ENCODE peak calls at places on chromosome 19, in seven cellular contexts. C is breast epithelium; S is CD8-positive, alpha-beta T cell; A is CD8-positive, alpha-beta memory T cell; H is uterus; E is heart right ventricle; T is A549. Y is an unnamed sample.

GRCh38 chr19:55352040-55352439 is 2.5 kb downstream of the COX6B2 start:
- DNase-seq in T (no peak), E (no peak), C (no peak), S (no peak), H (no peak), A (no peak), Y (no peak)

GRCh38 chr19:29467824-29468401 is 57.9 kb upstream of the VSTM2B start:
- DNase-seq in T (peak; percentile 36), H (no peak), A (no peak), E (no peak), C (no peak), S (no peak), Y (peak; percentile 16)

GRCh38 chr19:49541914-49542313 is 14.1 kb downstream of the RCN3 start:
- DNase-seq in S (no peak), A (no peak), H (no peak), C (no peak), E (no peak), T (no peak), Y (no peak)

GRCh38 chr19:45104658-45105384 is 11.8 kb downstream of the PPP1R37 start:
- DNase-seq in H (no peak), S (no peak), T (no peak), E (no peak), A (no peak), C (no peak), Y (no peak)

GRCh38 chr19:14113762-14114414 is 3.7 kb downstream of the PRKACA start:
- DNase-seq in A (peak; percentile 37), H (no peak), S (no peak), T (no peak), E (peak; percentile 54), C (no peak), Y (peak; percentile 46)

GRCh38 chr19:12952488-12953455 is 4.3 kb downstream of the GADD45GIP1 start:
- DNase-seq in T (no peak), C (no peak), E (no peak), H (no peak), A (no peak), S (no peak), Y (no peak)

GRCh38 chr19:8438236-8438635 is 6.5 kb upstream of the HNRNPM start:
- DNase-seq in T (no peak), A (no peak), S (no peak), E (no peak), H (no peak), C (no peak), Y (no peak)

GRCh38 chr19:7657047-7657779 is 11.6 kb upstream of the RETN start:
- DNase-seq in H (no peak), C (no peak), E (no peak), T (no peak), S (no peak), A (no peak), Y (peak; percentile 70)

GRCh38 chr19:7288977-7289376 is 5.2 kb downstream of the INSR start:
- DNase-seq in H (no peak), E (no peak), A (no peak), C (no peak), T (no peak), S (no peak), Y (no peak)

GRCh38 chr19:40689339-40690049 is 957 bp downstream of the NUMBL start:
- DNase-seq in A (no peak), H (no peak), S (no peak), T (no peak), C (no peak), E (peak; percentile 44), Y (no peak)

GRCh38 chr19:45960595-45961235 is 12.9 kb downstream of the NOVA2 start:
- DNase-seq in C (no peak), H (no peak), T (no peak), A (no peak), E (no peak), S (no peak), Y (no peak)

GRCh38 chr19:57927587-57927986 is 7.6 kb downstream of the ZNF418 start:
- DNase-seq in C (no peak), H (no peak), T (no peak), S (no peak), E (no peak), A (no peak), Y (no peak)

GRCh38 chr19:13155472-13156284 is 5.5 kb downstream of the IER2 start:
- DNase-seq in A (peak; percentile 66), S (peak; percentile 69), T (no peak), C (peak; percentile 82), H (peak; percentile 82), E (peak; percentile 86), Y (peak; percentile 70)

GRCh38 chr19:49327878-49328544 is 3.0 kb upstream of the SLC6A16 start:
- DNase-seq in A (no peak), T (peak; percentile 56), C (no peak), H (no peak), S (peak; percentile 25), E (no peak), Y (no peak)

GRCh38 chr19:43300876-43301765 is 31.8 kb upstream of the PSG9 start:
- DNase-seq in A (no peak), T (no peak), C (no peak), S (no peak), H (no peak), E (no peak), Y (no peak)

GRCh38 chr19:46654621-46655152 is 6.3 kb downstream of the DACT3 start:
- DNase-seq in H (peak; percentile 60), C (no peak), S (no peak), A (no peak), T (no peak), E (no peak), Y (no peak)

GRCh38 chr19:19539738-19540703 is 2.0 kb downstream of the CILP2 start:
- DNase-seq in S (peak; percentile 41), E (peak; percentile 73), T (no peak), C (no peak), H (peak; percentile 33), A (peak; percentile 51), Y (peak; percentile 70)

GRCh38 chr19:961866-962620 is 22.1 kb upstream of the WDR18 start:
- DNase-seq in H (no peak), E (no peak), C (no peak), A (no peak), S (no peak), T (no peak), Y (no peak)

GRCh38 chr19:40445945-40446784 is 2.0 kb upstream of the SERTAD3 start:
- DNase-seq in S (no peak), T (no peak), C (peak; percentile 74), H (no peak), A (no peak), E (no peak), Y (no peak)

GRCh38 chr19:5481957-5482356 is 26.7 kb downstream of the ZNRF4 start:
- DNase-seq in S (no peak), E (no peak), T (no peak), H (no peak), C (no peak), A (no peak), Y (no peak)

GRCh38 chr19:10499550-10500246 is 3.5 kb downstream of the KEAP1 start:
- DNase-seq in A (no peak), S (no peak), T (no peak), H (no peak), E (no peak), C (no peak), Y (no peak)

GRCh38 chr19:36547001-36547732 is 19.1 kb upstream of the ZNF260 start:
- DNase-seq in E (no peak), S (no peak), A (no peak), T (no peak), H (no peak), C (no peak), Y (no peak)

GRCh38 chr19:5903054-5903501 is 512 bp downstream of the NDUFA11 start:
- DNase-seq in T (no peak), S (no peak), A (no peak), C (no peak), E (no peak), H (no peak), Y (peak; percentile 47)

DNA sequence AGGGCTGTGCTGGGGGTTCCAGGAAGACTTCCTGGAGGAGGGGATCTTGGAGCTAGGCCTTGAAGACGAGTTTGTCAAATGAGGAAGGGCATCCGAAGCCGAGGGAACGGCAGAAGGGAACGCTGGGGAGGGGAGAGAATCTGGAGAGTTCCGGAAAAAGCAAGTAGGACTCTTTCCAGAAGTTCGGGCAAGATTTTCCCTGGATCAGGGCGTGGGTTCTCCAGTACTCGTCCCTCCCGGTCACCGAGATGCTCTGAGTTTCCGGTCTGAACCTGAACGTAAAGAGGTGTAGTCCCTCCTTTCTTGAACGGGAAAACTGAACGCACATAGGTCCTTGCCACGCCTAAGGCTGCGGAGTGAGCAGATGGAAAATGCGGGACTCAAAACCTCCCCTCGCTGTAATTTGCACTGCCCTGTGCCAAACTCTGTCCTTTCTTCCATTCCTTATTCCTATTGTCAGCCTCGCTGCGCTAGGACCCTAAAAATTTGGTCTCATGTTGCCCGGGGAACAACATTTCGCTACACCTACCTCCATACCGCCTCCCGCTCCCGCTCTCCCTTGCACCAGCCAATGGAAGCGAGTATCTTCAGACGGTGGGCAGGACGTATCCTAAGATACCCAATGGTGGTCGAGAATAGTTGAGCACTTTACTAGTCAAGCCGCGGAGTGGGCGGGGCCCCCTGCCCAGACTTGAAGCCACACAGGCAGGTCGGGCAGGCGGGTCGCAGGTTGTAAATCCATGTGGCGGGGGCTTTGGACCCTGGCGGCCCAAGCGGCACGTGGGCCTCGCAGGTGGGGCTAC is at the start of gene GTPBP3:
- DNase-seq in A (peak; percentile 95), H (peak; percentile 94), T (peak; percentile 90), E (peak; percentile 94), S (peak; percentile 92), C (peak; percentile 97), Y (peak; percentile 97)
- H3K4me1 ChIP-seq in A (peaks cover 24% of the 10 kb centered on the region), H (peaks cover 13% of the 10 kb centered on the region), T (peaks cover 29% of the 10 kb centered on the region), E (peaks cover 26% of the 10 kb centered on the region), S (peaks cover 34% of the 10 kb centered on the region), C (peaks cover 13% of the 10 kb centered on the region), Y (peaks cover 5% of the 10 kb centered on the region)

DNA sequence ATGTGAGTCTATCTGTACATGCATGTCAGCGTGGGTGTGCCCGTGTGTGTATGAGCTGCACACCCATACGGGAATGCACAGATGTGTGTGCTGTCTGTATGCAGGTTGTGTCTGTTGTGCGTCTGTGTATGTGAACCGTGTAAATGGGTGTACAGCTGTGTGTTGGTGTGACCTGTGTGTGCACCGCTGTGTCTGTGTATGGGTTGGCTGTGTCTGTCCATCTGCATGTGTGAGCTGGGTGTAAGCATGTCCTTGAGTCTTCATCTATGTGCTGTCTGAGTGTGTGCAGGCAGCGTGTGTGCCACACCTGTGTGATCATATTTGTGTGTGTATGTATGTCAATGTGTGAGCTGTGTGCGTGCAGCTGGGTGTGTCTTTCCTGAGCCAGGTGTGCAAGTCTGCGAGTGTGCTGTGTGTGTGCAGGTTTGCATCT is 1.6 kb downstream of the NOTCH3 start:
- DNase-seq in E (no peak), C (no peak), T (no peak), H (no peak), S (no peak), A (no peak), Y (no peak)
- H3K27ac ChIP-seq in E (peak overlapping the region; percentile 80), C (peak overlapping the region; percentile 91), T (peak overlapping the region; percentile 96), H (peak overlapping the region; percentile 67), S (no peak overlapping the region), A (no peak overlapping the region), Y (peak overlapping the region; percentile 20)

GRCh38 chr19:4477034-4477801 is 5.1 kb downstream of the HDGFL2 start:
- DNase-seq in E (no peak), T (no peak), C (no peak), A (no peak), S (no peak), H (no peak), Y (no peak)
- H3K4me3 ChIP-seq in E (no peak overlapping the region), T (no peak overlapping the region), C (no peak overlapping the region), A (no peak overlapping the region), S (no peak overlapping the region), H (no peak overlapping the region), Y (no peak overlapping the region)

GRCh38 chr19:16326401-16327130 is 1.9 kb downstream of the KLF2 start:
- DNase-seq in C (no peak), H (no peak), T (no peak), A (peak; percentile 32), S (no peak), E (no peak), Y (peak; percentile 29)
- H3K4me1 ChIP-seq in C (no peaks in the 10 kb centered on the region), H (peaks cover 15% of the 10 kb centered on the region), T (peaks cover 30% of the 10 kb centered on the region), A (peaks cover 52% of the 10 kb centered on the region), S (peaks cover 50% of the 10 kb centered on the region), E (no peaks in the 10 kb centered on the region), Y (no peaks in the 10 kb centered on the region)

GRCh38 chr19:3611841-3612240 is 5.2 kb upstream of the TBXA2R start:
- DNase-seq in E (peak; percentile 10), A (no peak), T (no peak), S (no peak), C (no peak), H (no peak), Y (no peak)
- H3K27ac ChIP-seq in E (no peak overlapping the region), A (no peak overlapping the region), T (no peak overlapping the region), S (no peak overlapping the region), C (no peak overlapping the region), H (no peak overlapping the region), Y (no peak overlapping the region)